ENCODE peak calls at places on chromosomes 11 and 22, in seven cellular contexts. J is endodermal cell, S is WERI-Rb-1, P is HT-29, E is hypothalamus, F is endothelial cell, K is pancreas. O is an unnamed sample.

GRCh38 chr11:69492201-69492991 is 10.9 kb downstream of the LINC01488 start:
- DNase-seq in J (no peak), S (no peak), P (no peak), E (no peak), F (no peak), K (peak; percentile 26), O (peak; percentile 12)

GRCh38 chr22:21775061-21775460 is 39.5 kb upstream of the YPEL1 start:
- DNase-seq in J (no peak), S (no peak), P (no peak), E (no peak), F (no peak), K (no peak), O (no peak)

GRCh38 chr11:17923213-17923612 is 89.6 kb downstream of the SERGEF start:
- DNase-seq in J (no peak), S (no peak), P (no peak), E (no peak), F (no peak), K (peak; percentile 23), O (peak; percentile 29)

GRCh38 chr22:29400576-29400975 is 12.2 kb upstream of the AP1B1 start:
- DNase-seq in J (no peak), S (no peak), P (no peak), E (no peak), F (no peak), K (no peak), O (no peak)

GRCh38 chr22:19870153-19871022 is 15.7 kb upstream of the GNB1L start:
- DNase-seq in J (peak; percentile 44), S (peak; percentile 88), P (no peak), E (no peak), F (no peak), K (peak; percentile 52), O (no peak)

GRCh38 chr11:117870176-117870952 is 6.1 kb downstream of the FXYD6 start:
- DNase-seq in J (no peak), S (no peak), P (no peak), E (no peak), F (no peak), K (peak; percentile 37), O (no peak)

GRCh38 chr11:1739576-1739975 is 10.8 kb downstream of the IFITM10 start:
- DNase-seq in J (no peak), S (no peak), P (no peak), E (no peak), F (no peak), K (no peak), O (no peak)

GRCh38 chr11:119030029-119030328 is 698 bp downstream of the SLC37A4 start:
- DNase-seq in J (no peak), S (no peak), P (no peak), E (no peak), F (no peak), K (no peak), O (no peak)

GRCh38 chr11:96706761-96707160 is 316.9 kb downstream of the JRKL start:
- DNase-seq in J (no peak), S (no peak), P (no peak), E (no peak), F (no peak), K (no peak), O (no peak)

GRCh38 chr11:47342036-47342803 is 10.3 kb downstream of the MYBPC3 start:
- DNase-seq in J (no peak), S (no peak), P (no peak), E (no peak), F (no peak), K (peak; percentile 63), O (no peak)

GRCh38 chr11:45470151-45471001 is 184.2 kb upstream of the SYT13 start:
- DNase-seq in J (no peak), S (no peak), P (no peak), E (no peak), F (no peak), K (no peak), O (peak; percentile 31)

GRCh38 chr11:66113132-66113856 is 43.2 kb downstream of the PACS1 start:
- DNase-seq in J (no peak), S (no peak), P (peak; percentile 80), E (no peak), F (no peak), K (no peak), O (peak; percentile 91)

GRCh38 chr11:21675049-21675616 is 517.8 kb upstream of the ANO5 start:
- DNase-seq in J (no peak), S (no peak), P (no peak), E (no peak), F (no peak), K (no peak), O (no peak)

GRCh38 chr11:27723685-27724084 is 23.4 kb upstream of the BDNF start:
- DNase-seq in J (no peak), S (no peak), P (no peak), E (no peak), F (no peak), K (no peak), O (peak; percentile 39)

GRCh38 chr22:17773606-17774205 is 563 bp downstream of the BID start:
- DNase-seq in J (peak; percentile 90), S (peak; percentile 74), P (peak; percentile 63), E (no peak), F (peak; percentile 40), K (peak; percentile 82), O (peak; percentile 43)

GRCh38 chr11:32451808-32452207 is 16.5 kb upstream of the WT1 start:
- DNase-seq in J (no peak), S (no peak), P (no peak), E (no peak), F (no peak), K (no peak), O (no peak)

GRCh38 chr22:45983797-45984196 is 6.8 kb upstream of the WNT7B start:
- DNase-seq in J (no peak), S (no peak), P (no peak), E (no peak), F (no peak), K (no peak), O (no peak)

GRCh38 chr11:71420455-71421241 is 27.5 kb downstream of the DHCR7 start:
- DNase-seq in J (peak; percentile 89), S (peak; percentile 68), P (peak; percentile 78), E (no peak), F (peak; percentile 67), K (no peak), O (peak; percentile 72)

GRCh38 chr11:47184711-47185304 is 1.4 kb downstream of the PACSIN3 start:
- DNase-seq in J (no peak), S (no peak), P (no peak), E (no peak), F (no peak), K (peak; percentile 92), O (no peak)

GRCh38 chr11:7600205-7600775 is 73.0 kb downstream of the CYB5R2 start:
- DNase-seq in J (peak; percentile 80), S (no peak), P (peak; percentile 73), E (no peak), F (peak; percentile 39), K (no peak), O (peak; percentile 83)

GRCh38 chr11:36091256-36091811 is 147.5 kb downstream of the LDLRAD3 start:
- DNase-seq in J (peak; percentile 45), S (no peak), P (no peak), E (no peak), F (no peak), K (no peak), O (peak; percentile 92)

GRCh38 chr22:43975041-43975440 is 19.8 kb downstream of the SAMM50 start:
- DNase-seq in J (no peak), S (no peak), P (no peak), E (no peak), F (no peak), K (no peak), O (no peak)

GRCh38 chr22:18144105-18144504 is 5.9 kb upstream of the USP18 start:
- DNase-seq in J (no peak), S (no peak), P (no peak), E (no peak), F (no peak), K (no peak), O (no peak)

GRCh38 chr11:126133902-126134301 is 71.2 kb upstream of the CDON start:
- DNase-seq in J (peak; percentile 57), S (peak; percentile 75), P (no peak), E (no peak), F (peak; percentile 26), K (no peak), O (no peak)

GRCh38 chr11:105862736-105863367 is 159.2 kb downstream of the MSANTD4 start:
- DNase-seq in J (no peak), S (no peak), P (peak; percentile 77), E (no peak), F (no peak), K (no peak), O (peak; percentile 80)

GRCh38 chr22:47967841-47968240 is 1205.4 kb downstream of the TBC1D22A start:
- DNase-seq in J (no peak), S (no peak), P (no peak), E (no peak), F (no peak), K (no peak), O (no peak)

GRCh38 chr11:46977038-46977818 is 40.7 kb downstream of the CSTPP1 start:
- DNase-seq in J (peak; percentile 80), S (no peak), P (no peak), E (no peak), F (no peak), K (no peak), O (peak; percentile 20)

GRCh38 chr11:118961591-118961990 is 5.5 kb downstream of the UPK2 start:
- DNase-seq in J (peak; percentile 60), S (no peak), P (no peak), E (no peak), F (no peak), K (no peak), O (no peak)

GRCh38 chr11:5040876-5041275 is 5.5 kb upstream of the OR52J3 start:
- DNase-seq in J (no peak), S (no peak), P (no peak), E (no peak), F (no peak), K (no peak), O (no peak)

GRCh38 chr11:82756765-82757650 is 23.3 kb upstream of the FAM181B start:
- DNase-seq in J (no peak), S (peak; percentile 12), P (no peak), E (no peak), F (no peak), K (no peak), O (no peak)

GRCh38 chr11:100972046-100972445 is 157.6 kb downstream of the PGR start:
- DNase-seq in J (no peak), S (no peak), P (no peak), E (no peak), F (no peak), K (no peak), O (no peak)

GRCh38 chr22:21802056-21802455 is 65.4 kb downstream of the MAPK1 start:
- DNase-seq in J (no peak), S (no peak), P (no peak), E (no peak), F (no peak), K (no peak), O (no peak)

GRCh38 chr22:40714514-40714966 is 35.3 kb downstream of the MCHR1 start:
- DNase-seq in J (peak; percentile 83), S (peak; percentile 47), P (peak; percentile 14), E (no peak), F (no peak), K (no peak), O (peak; percentile 83)

GRCh38 chr11:122888162-122888561 is 5.6 kb downstream of the JHY start:
- DNase-seq in J (no peak), S (no peak), P (no peak), E (no peak), F (no peak), K (no peak), O (no peak)

GRCh38 chr11:2944953-2945756 is 15.9 kb upstream of the PHLDA2 start:
- DNase-seq in J (peak; percentile 89), S (peak; percentile 73), P (peak; percentile 55), E (peak; percentile 16), F (peak; percentile 68), K (peak; percentile 87), O (peak; percentile 97)

GRCh38 chr11:67732045-67732787 is 57.8 kb upstream of the ALDH3B2 start:
- DNase-seq in J (peak; percentile 77), S (no peak), P (no peak), E (no peak), F (peak; percentile 25), K (peak; percentile 74), O (no peak)